ENCODE peak calls at places on chromosomes 13 and 19, in five cellular contexts. R is HS-5; G is PC-3; N is stimulated activated naive CD8-positive, alpha-beta T cell treated with anti-CD3 and anti-CD28 coated beads, Interleukin-15, Interleukin-2, amounts not matched to agents 100 U/mL and 50 U/mL, for 24 hours; E is hypothalamus. B is an unnamed sample.
A peak's percentile ranks its signal among the peaks of the same experiment; 100 is the strongest.

GRCh38 chr13:67554746-67555452 is 324.8 kb upstream of the PCDH9 start:
- DNase-seq in R (no peak), G (no peak), N (no peak), E (no peak), B (no peak)

GRCh38 chr13:45231722-45232121 is 30.9 kb upstream of the KCTD4 start:
- DNase-seq in R (no peak), G (no peak), N (no peak), E (no peak), B (no peak)

GRCh38 chr13:111602874-111603273 is 282.4 kb downstream of the TEX29 start:
- DNase-seq in R (no peak), G (no peak), N (no peak), E (no peak), B (no peak)

GRCh38 chr13:86725105-86725504 is 925.9 kb upstream of the SLITRK6 start:
- DNase-seq in R (no peak), G (no peak), N (no peak), E (no peak), B (peak; percentile 14)

GRCh38 chr13:30346159-30346788 is 38.9 kb upstream of the KATNAL1 start:
- DNase-seq in R (no peak), G (no peak), N (peak; percentile 63), E (no peak), B (no peak)

GRCh38 chr13:30818323-30818960 is 83.1 kb downstream of the ALOX5AP start:
- DNase-seq in R (no peak), G (no peak), N (no peak), E (no peak), B (no peak)

GRCh38 chr19:56333506-56333905 is 18.9 kb upstream of the ZSCAN5A start:
- DNase-seq in R (no peak), G (peak; percentile 87), N (peak; percentile 35), E (no peak), B (peak; percentile 61)

GRCh38 chr13:45820106-45820838 is 31.3 kb downstream of the SIAH3 start:
- DNase-seq in R (no peak), G (no peak), N (no peak), E (no peak), B (no peak)

GRCh38 chr19:48874309-48875135 is 2.3 kb downstream of the PPP1R15A start:
- DNase-seq in R (peak; percentile 68), G (peak; percentile 73), N (peak; percentile 34), E (no peak), B (no peak)

B was measured in Kasumi-1.